ENCODE peak calls at places on chromosome 15, in five cellular contexts. M is body of pancreas, R is breast epithelium, A is stomach, N is PC-3. Y is an unnamed sample. For H3K4me1, the result is how much of the 10 kb centered on the place peaks cover.

GRCh38 chr15:65730560-65731172 is 61.4 kb downstream of the DENND4A start:
- DNase-seq in M (no peak), R (no peak), A (no peak), N (no peak), Y (no peak)

GRCh38 chr15:43330780-43331086 is 360 bp upstream of the LCMT2 start:
- DNase-seq in M (no peak), R (no peak), A (no peak), N (no peak), Y (no peak)

GRCh38 chr15:41487376-41487775 is 6.3 kb upstream of the ITPKA start:
- DNase-seq in M (no peak), R (no peak), A (no peak), N (no peak), Y (no peak)

GRCh38 chr15:26095710-26096330 is 232.7 kb upstream of the ATP10A start:
- DNase-seq in M (no peak), R (no peak), A (no peak), N (peak), Y (no peak)

GRCh38 chr15:98126326-98127090 is 166.0 kb downstream of the ARRDC4 start:
- DNase-seq in M (no peak), R (no peak), A (no peak), N (no peak), Y (no peak)

GRCh38 chr15:70480196-70480856 is 283.0 kb downstream of the UACA start:
- DNase-seq in M (no peak), R (no peak), A (no peak), N (no peak), Y (no peak)

GRCh38 chr15:38438031-38438986 is 15.6 kb upstream of the FAM98B start:
- DNase-seq in M (no peak), R (no peak), A (no peak), N (no peak), Y (no peak)

GRCh38 chr15:34161329-34161953 is 48.5 kb downstream of the KATNBL1 start:
- DNase-seq in M (no peak), R (no peak), A (no peak), N (peak), Y (no peak)

GRCh38 chr15:57662802-57663201 is 43.7 kb upstream of the POLR2M start:
- DNase-seq in M (peak), R (no peak), A (no peak), N (no peak), Y (no peak)

GRCh38 chr15:100771745-100772144 is 107.9 kb upstream of the ALDH1A3 start:
- DNase-seq in M (no peak), R (peak), A (no peak), N (no peak), Y (no peak)

GRCh38 chr15:70088887-70089691 is 8.6 kb downstream of the TLE3 start:
- DNase-seq in M (no peak), R (no peak), A (no peak), N (no peak), Y (no peak)

GRCh38 chr15:50908209-50909043 is at the start of gene AP4E1:
- DNase-seq in M (peak), R (peak), A (peak), N (peak), Y (peak)

GRCh38 chr15:60760646-60761504 is 281.9 kb upstream of the ICE2 start:
- DNase-seq in M (no peak), R (no peak), A (no peak), N (peak), Y (no peak)

GRCh38 chr15:94638183-94638582 is 406.8 kb downstream of the MCTP2 start:
- DNase-seq in M (no peak), R (no peak), A (no peak), N (no peak), Y (no peak)

GRCh38 chr15:93658026-93658790 is 569.2 kb upstream of the RGMA start:
- DNase-seq in M (no peak), R (no peak), A (no peak), N (no peak), Y (no peak)

GRCh38 chr15:96395687-96396086 is 65.2 kb downstream of the NR2F2 start:
- DNase-seq in M (no peak), R (no peak), A (peak), N (no peak), Y (no peak)

GRCh38 chr15:66743703-66744536 is 41.9 kb downstream of the SMAD6 start:
- DNase-seq in M (peak), R (no peak), A (peak), N (peak), Y (no peak)

GRCh38 chr15:100918690-100919480 is at the start of gene LRRK1:
- DNase-seq in M (peak), R (no peak), A (no peak), N (peak), Y (no peak)

GRCh38 chr15:32029409-32029861 is 880 bp upstream of the CHRNA7 start:
- DNase-seq in M (peak), R (no peak), A (peak), N (no peak), Y (no peak)

GRCh38 chr15:56496635-56497034 is 31.7 kb upstream of the MNS1 start:
- DNase-seq in M (peak), R (no peak), A (no peak), N (peak), Y (no peak)

GRCh38 chr15:85725564-85725963 is 69.2 kb downstream of the KLHL25 start:
- DNase-seq in M (no peak), R (no peak), A (no peak), N (no peak), Y (no peak)

GRCh38 chr15:68340711-68341671 is 63.4 kb downstream of the FEM1B start:
- DNase-seq in M (no peak), R (no peak), A (no peak), N (no peak), Y (no peak)

GRCh38 chr15:90583471-90584252 is 53.9 kb downstream of the CRTC3 start:
- DNase-seq in M (no peak), R (no peak), A (no peak), N (no peak), Y (no peak)

GRCh38 chr15:39300451-39301153 is 280.3 kb upstream of the THBS1 start:
- DNase-seq in M (no peak), R (no peak), A (no peak), N (peak), Y (no peak)

GRCh38 chr15:68667800-68668625 is 89.2 kb downstream of the CORO2B start:
- DNase-seq in M (no peak), R (no peak), A (no peak), N (no peak), Y (no peak)

GRCh38 chr15:83199288-83199687 is 8.3 kb downstream of the HDGFL3 start:
- DNase-seq in M (no peak), R (no peak), A (no peak), N (no peak), Y (no peak)

GRCh38 chr15:69754313-69754712 is 301.7 kb downstream of the RPLP1 start:
- DNase-seq in M (no peak), R (no peak), A (no peak), N (no peak), Y (no peak)

GRCh38 chr15:23646165-23647000 is 1.3 kb downstream of the MAGEL2 start:
- DNase-seq in M (no peak), R (no peak), A (no peak), N (no peak), Y (no peak)

GRCh38 chr15:30953731-30954378 is 37.6 kb downstream of the MTMR10 start:
- DNase-seq in M (no peak), R (no peak), A (no peak), N (peak), Y (no peak)

GRCh38 chr15:38127306-38127731 is 125.3 kb upstream of the SPRED1 start:
- DNase-seq in M (no peak), R (no peak), A (no peak), N (peak), Y (no peak)

GRCh38 chr15:90860942-90861675 is 7.3 kb upstream of the FURIN start:
- DNase-seq in M (peak), R (no peak), A (no peak), N (peak), Y (no peak)

GRCh38 chr15:68187559-68187958 is 17.6 kb downstream of the CALML4 start:
- DNase-seq in M (peak), R (peak), A (peak), N (no peak), Y (no peak)

GRCh38 chr15:40331026-40331425 is 7.5 kb downstream of the INAFM2 start:
- DNase-seq in M (no peak), R (no peak), A (no peak), N (no peak), Y (no peak)

GRCh38 chr15:40331637-40332036 is 8.1 kb downstream of the INAFM2 start:
- DNase-seq in M (no peak), R (no peak), A (no peak), N (no peak), Y (no peak)

GRCh38 chr15:40333922-40334492 is 6.7 kb downstream of the CCDC9B start:
- DNase-seq in M (peak), R (peak), A (no peak), N (no peak), Y (no peak)

GRCh38 chr15:40330368-40330836 is 6.9 kb downstream of the INAFM2 start:
- DNase-seq in M (no peak), R (peak), A (no peak), N (peak), Y (no peak)

GRCh38 chr15:40332138-40332781 is 8.5 kb downstream of the CCDC9B start:
- DNase-seq in M (no peak), R (no peak), A (no peak), N (no peak), Y (no peak)
- H3K4me1 ChIP-seq in M (half or more), R (under half), A (half or more), N (under half), Y (under half)

GRCh38 chr15:78007965-78008886 is 69.3 kb downstream of the TBC1D2B start:
- DNase-seq in M (peak), R (no peak), A (peak), N (peak), Y (no peak)
- H3K4me1 ChIP-seq in M (half or more), R (under half), A (half or more), N (under half), Y (under half)

DNA sequence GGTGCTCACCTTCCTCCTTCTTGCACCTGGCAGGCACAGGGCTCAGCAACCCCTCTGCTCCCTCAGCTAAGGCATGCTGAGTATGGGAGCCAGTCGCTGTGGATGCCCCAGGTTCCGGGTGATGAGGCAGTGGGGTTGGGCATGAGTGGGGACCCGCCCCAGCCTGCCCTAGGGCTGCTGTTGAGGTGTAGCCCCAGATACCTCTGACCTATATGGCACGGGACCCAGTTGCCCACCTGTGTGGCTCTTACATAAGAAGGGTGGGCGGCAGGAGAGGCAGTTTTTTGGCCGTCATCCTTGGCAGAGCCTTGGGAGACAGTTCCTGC is 21.0 kb downstream of the ACSBG1 start:
- DNase-seq in M (no peak), R (no peak), A (no peak), N (no peak), Y (no peak)
- H3K4me1 ChIP-seq in M (half or more), R (under half), A (half or more), N (half or more), Y (half or more)

GRCh38 chr15:80468776-80469175 is 64.6 kb downstream of the ARNT2 start:
- DNase-seq in M (no peak), R (no peak), A (no peak), N (no peak), Y (no peak)
- H3K4me1 ChIP-seq in M (under half), R (under half), A (under half), N (under half), Y (under half)

DNA sequence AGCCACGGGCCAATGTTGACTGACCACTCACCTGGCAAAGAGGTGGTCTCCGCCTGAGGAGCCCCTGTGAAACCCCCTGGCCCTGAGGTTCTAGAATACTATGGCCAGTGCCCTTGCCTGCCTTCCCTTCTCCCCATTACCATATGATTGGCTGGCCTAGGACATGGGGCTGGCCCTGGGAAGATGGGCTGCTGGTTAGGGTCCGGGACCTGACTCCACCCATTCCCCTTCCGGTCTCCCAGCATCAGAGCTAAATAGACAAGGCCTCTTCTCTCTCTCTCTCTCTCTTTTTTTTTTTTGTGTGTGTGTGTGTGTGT is 3.8 kb downstream of the CSK start:
- DNase-seq in M (no peak), R (no peak), A (no peak), N (no peak), Y (no peak)
- H3K4me1 ChIP-seq in M (half or more), R (under half), A (half or more), N (under half), Y (half or more)

DNA sequence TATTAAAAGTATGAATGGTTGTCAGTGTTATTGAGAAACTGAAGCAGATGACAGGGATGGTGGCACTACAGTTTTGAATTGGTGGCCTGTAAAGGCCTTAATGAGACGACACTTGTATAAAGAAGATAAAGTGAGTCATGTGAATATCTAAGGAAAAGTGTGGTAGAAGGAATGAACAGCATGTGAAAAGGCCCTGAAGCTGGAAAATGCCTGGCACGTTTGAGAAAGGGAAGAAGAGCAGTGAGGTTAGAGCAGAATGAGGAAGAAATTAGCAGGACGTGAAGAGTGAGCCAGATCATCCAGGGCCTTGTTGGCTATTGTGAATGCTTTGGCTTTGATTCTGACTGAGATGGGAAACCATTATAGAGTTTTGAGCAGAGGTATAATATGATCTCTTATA is 387.6 kb upstream of the DPH6 start:
- DNase-seq in M (no peak), R (no peak), A (no peak), N (no peak), Y (no peak)
- H3K4me1 ChIP-seq in M (under half), R (under half), A (under half), N (under half), Y (under half)

GRCh38 chr15:73930371-73930770 is 4.1 kb downstream of the LOXL1 start:
- DNase-seq in M (no peak), R (no peak), A (no peak), N (no peak), Y (no peak)

GRCh38 chr15:73931441-73931840 is 5.2 kb downstream of the LOXL1 start:
- DNase-seq in M (no peak), R (no peak), A (no peak), N (no peak), Y (no peak)

GRCh38 chr15:73928971-73929627 is 2.8 kb downstream of the LOXL1 start:
- DNase-seq in M (no peak), R (no peak), A (no peak), N (peak), Y (no peak)

GRCh38 chr15:73932381-73933191 is 6.3 kb downstream of the LOXL1 start:
- DNase-seq in M (no peak), R (no peak), A (no peak), N (no peak), Y (no peak)

DNA sequence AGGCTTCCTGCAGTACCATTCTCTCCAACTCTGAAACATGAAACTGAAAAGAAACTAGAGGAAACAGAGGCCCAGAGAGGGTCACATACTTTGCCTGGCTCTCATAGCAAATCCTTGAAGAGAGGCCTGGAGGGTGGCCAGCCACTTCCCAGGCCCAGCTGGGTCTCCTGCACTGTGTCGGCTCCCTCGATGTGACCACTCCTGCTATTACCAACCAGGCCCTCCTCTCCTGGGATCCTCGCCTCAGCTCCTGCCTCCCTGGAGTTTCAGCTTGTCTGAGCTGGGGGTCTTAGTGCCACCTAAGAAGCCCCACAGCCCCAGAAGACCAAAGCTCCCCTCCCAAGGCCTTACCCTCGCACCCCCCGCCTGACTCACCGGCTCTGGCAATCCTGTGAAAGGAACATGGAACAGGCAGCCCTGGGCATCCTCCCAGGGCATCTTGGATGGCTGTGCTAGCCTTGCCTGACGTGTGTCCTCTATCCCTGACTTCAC is 4.6 kb downstream of the LOXL1 start:
- DNase-seq in M (no peak), R (no peak), A (no peak), N (no peak), Y (no peak)
- H3K4me1 ChIP-seq in M (half or more), R (under half), A (half or more), N (half or more), Y (under half)

DNA sequence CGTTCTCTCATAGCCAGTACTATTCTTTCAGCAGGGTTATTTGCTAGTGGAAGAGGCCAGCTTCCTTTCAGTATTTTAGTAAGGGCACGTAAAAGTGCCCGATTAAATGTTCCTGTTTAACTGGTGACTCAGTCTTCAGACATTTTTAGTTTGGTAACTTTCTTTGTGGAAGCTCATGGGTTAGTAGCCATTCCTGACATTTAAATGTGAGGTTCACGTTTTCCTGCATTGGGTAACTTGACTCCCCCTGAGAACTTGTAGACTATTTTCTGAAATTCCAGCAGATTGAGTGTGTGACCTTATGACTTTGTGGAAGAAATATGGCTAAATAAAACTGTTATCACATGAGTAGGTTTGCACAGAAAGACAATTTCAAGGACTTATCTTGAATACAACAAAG is 16.9 kb downstream of the ABHD2 start:
- DNase-seq in M (no peak), R (no peak), A (no peak), N (peak), Y (no peak)
- H3K4me1 ChIP-seq in M (half or more), R (under half), A (half or more), N (half or more), Y (half or more)

GRCh38 chr15:99493461-99493860 is 72.3 kb upstream of the MEF2A start:
- DNase-seq in M (no peak), R (no peak), A (no peak), N (no peak), Y (no peak)
- H3K4me1 ChIP-seq in M (under half), R (under half), A (under half), N (under half), Y (under half)